ENCODE peak calls at places on chromosomes 1 and 21, in nine cellular contexts. O, X, T, D, U, W, N, V and Z are unnamed samples.

GRCh38 chr1:49104575-49104974 is 327.9 kb upstream of the BEND5 start:
- DNase-seq in O (no peak), X (no peak), T (peak), D (no peak), U (no peak), W (no peak), N (peak), V (no peak), Z (no peak)

GRCh38 chr1:153548722-153549695 is at the start of gene S100A3:
- DNase-seq in O (peak), X (peak), T (peak), D (peak), U (peak), W (peak), N (peak), V (peak), Z (peak)

GRCh38 chr1:175146535-175147213 is 45.9 kb downstream of the KIAA0040 start:
- DNase-seq in O (peak), X (peak), T (peak), D (peak), U (peak), W (peak), N (peak), V (peak), Z (peak)

GRCh38 chr1:46643368-46643775 is 24.8 kb downstream of the ATPAF1 start:
- DNase-seq in O (peak), X (peak), T (peak), D (peak), U (peak), W (peak), N (peak), V (no peak), Z (peak)

GRCh38 chr21:36548866-36549265 is 68.9 kb upstream of the CLDN14 start:
- DNase-seq in O (no peak), X (no peak), T (no peak), D (no peak), U (no peak), W (no peak), N (no peak), V (no peak), Z (no peak)

GRCh38 chr1:111227434-111227833 is at the start of gene CHI3L2:
- DNase-seq in O (peak), X (peak), T (peak), D (no peak), U (no peak), W (peak), N (no peak), V (no peak), Z (peak)

GRCh38 chr1:162016616-162017015 is 7.1 kb downstream of the OLFML2B start:
- DNase-seq in O (no peak), X (no peak), T (peak), D (no peak), U (no peak), W (peak), N (peak), V (no peak), Z (no peak)

GRCh38 chr21:41360072-41360821 is 1.6 kb upstream of the MX2 start:
- DNase-seq in O (peak), X (peak), T (peak), D (no peak), U (peak), W (no peak), N (peak), V (peak), Z (peak)

GRCh38 chr1:235817101-235817725 is 49.5 kb downstream of the LYST start:
- DNase-seq in O (no peak), X (no peak), T (no peak), D (no peak), U (no peak), W (no peak), N (no peak), V (no peak), Z (no peak)

GRCh38 chr1:97190326-97190725 is 468.7 kb downstream of the PTBP2 start:
- DNase-seq in O (peak), X (peak), T (peak), D (peak), U (no peak), W (peak), N (peak), V (no peak), Z (peak)

GRCh38 chr1:24362416-24362815 is 43.3 kb downstream of the GRHL3 start:
- DNase-seq in O (no peak), X (no peak), T (no peak), D (no peak), U (no peak), W (no peak), N (no peak), V (no peak), Z (no peak)

GRCh38 chr1:231678021-231678432 is 51.4 kb downstream of the DISC1 start:
- DNase-seq in O (no peak), X (no peak), T (peak), D (peak), U (no peak), W (no peak), N (peak), V (no peak), Z (peak)

GRCh38 chr1:85229574-85230097 is 28.8 kb upstream of the SYDE2 start:
- DNase-seq in O (no peak), X (no peak), T (no peak), D (no peak), U (peak), W (no peak), N (no peak), V (no peak), Z (no peak)

GRCh38 chr1:111032295-111032897 is 68.7 kb upstream of the LRIF1 start:
- DNase-seq in O (peak), X (peak), T (no peak), D (peak), U (peak), W (peak), N (peak), V (peak), Z (peak)

GRCh38 chr1:59455206-59455605 is 158.3 kb downstream of the FGGY start:
- DNase-seq in O (peak), X (peak), T (peak), D (peak), U (no peak), W (peak), N (peak), V (no peak), Z (no peak)

GRCh38 chr1:39016604-39017171 is 9.5 kb upstream of the NDUFS5 start:
- DNase-seq in O (no peak), X (no peak), T (no peak), D (no peak), U (no peak), W (no peak), N (peak), V (peak), Z (no peak)

GRCh38 chr1:65254320-65255087 is 54.8 kb upstream of the DNAJC6 start:
- DNase-seq in O (peak), X (no peak), T (peak), D (peak), U (peak), W (peak), N (peak), V (peak), Z (peak)

GRCh38 chr1:14443164-14443787 is 155.2 kb upstream of the KAZN start:
- DNase-seq in O (no peak), X (no peak), T (peak), D (peak), U (no peak), W (no peak), N (peak), V (peak), Z (peak)

GRCh38 chr21:44801468-44802395 is at the start of gene UBE2G2:
- DNase-seq in O (peak), X (peak), T (peak), D (peak), U (peak), W (peak), N (peak), V (peak), Z (peak)

GRCh38 chr1:22845536-22845935 is 127.1 kb downstream of the LACTBL1 start:
- DNase-seq in O (no peak), X (no peak), T (no peak), D (no peak), U (no peak), W (no peak), N (no peak), V (no peak), Z (peak)

GRCh38 chr1:202164271-202165037 is 4.1 kb upstream of the PTPN7 start:
- DNase-seq in O (no peak), X (no peak), T (no peak), D (no peak), U (no peak), W (no peak), N (no peak), V (no peak), Z (no peak)

GRCh38 chr1:245810181-245810727 is 655.5 kb downstream of the KIF26B start:
- DNase-seq in O (no peak), X (no peak), T (peak), D (no peak), U (no peak), W (no peak), N (peak), V (peak), Z (no peak)

GRCh38 chr1:39892611-39893595 is 8.8 kb downstream of the MYCL start:
- DNase-seq in O (peak), X (peak), T (peak), D (peak), U (no peak), W (peak), N (peak), V (peak), Z (peak)

DNA sequence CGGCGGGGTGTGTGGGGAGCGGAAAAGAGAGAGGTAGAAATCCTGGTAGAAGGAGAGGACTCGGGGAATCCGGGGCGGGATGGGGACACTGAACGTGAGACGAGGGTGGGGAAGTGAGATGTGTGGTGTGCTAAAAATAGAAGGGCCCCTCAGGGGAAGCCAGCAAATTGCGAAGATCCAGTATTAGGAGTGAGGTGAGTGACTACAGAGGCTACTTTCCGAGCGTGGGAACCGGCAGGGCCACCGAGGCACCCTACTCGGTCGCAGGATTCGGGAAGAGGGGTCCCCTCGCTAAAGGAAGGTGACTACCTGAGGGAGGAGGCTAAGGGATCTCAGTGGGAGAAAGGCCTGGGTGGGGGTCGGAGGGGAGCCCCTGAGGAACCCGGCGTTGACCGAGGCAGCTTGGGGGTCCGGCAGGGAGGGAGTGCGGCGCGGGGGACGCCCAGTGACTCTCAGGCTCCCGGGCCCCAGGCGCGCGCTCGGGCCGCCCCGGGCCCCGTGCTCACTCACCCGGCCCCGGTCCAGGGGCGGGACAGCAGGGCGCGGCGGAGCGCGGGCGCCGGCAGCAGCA is 318 bp downstream of the ALDH4A1 start:
- DNase-seq in O (no peak), X (peak), T (peak), D (no peak), U (no peak), W (no peak), N (peak), V (no peak), Z (no peak)
- H3K4me3 ChIP-seq in O (peak), X (peak), T (peak), D (peak), U (peak), W (peak), N (peak), V (peak), Z (peak)

DNA sequence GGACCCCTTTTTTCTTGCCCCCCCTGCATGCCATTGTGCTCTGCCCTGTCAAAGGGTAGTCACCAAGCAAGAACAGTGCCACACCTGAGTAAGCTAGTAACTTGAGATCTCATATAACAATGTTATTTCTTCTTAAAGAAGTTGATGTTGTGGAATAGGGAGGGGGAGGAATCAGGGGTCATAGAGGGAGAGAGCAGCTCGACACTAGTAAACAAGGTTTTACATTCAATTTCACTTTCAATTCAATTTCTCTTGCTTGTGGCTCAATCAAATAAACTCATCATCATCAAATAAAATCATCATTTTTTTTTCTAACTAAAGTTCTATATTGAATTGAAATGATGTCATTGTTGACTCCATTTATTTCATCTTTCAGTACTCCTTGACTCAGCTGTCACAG is 106.4 kb downstream of the CRB1 start:
- DNase-seq in O (no peak), X (no peak), T (no peak), D (no peak), U (no peak), W (no peak), N (no peak), V (no peak), Z (no peak)
- TF ChIP-seq CTCF in O (no peak), X (no peak), T (no peak), D (no peak), U (no peak), W (no peak), N (no peak), V (no peak), Z (no peak)

GRCh38 chr1:155478270-155478852 is 84.2 kb downstream of the ASH1L start:
- DNase-seq in O (no peak), X (no peak), T (no peak), D (no peak), U (no peak), W (no peak), N (no peak), V (no peak), Z (no peak)
- H3K4me3 ChIP-seq in O (no peak), X (no peak), T (no peak), D (no peak), U (no peak), W (no peak), N (no peak), V (no peak), Z (no peak)

DNA sequence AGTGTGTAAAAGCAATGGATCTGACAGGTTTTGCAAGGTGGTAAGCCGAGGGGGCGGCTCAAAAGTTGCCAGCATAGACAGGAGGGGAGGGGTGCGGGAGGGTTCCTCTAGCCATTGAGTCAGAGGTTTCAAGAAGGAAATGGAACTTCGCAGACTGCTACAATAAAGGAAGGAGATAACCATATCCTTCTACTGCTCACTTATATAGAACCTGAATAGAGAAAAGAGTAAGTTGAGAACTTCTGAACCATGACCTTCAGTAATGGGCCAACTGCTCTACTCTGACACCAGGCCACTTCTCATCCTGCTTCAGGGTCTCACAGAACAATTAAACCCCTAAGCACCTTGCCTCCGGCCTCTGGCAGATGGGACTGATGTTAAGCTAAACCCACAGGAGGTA is 26.3 kb upstream of the BCAR3 start:
- DNase-seq in O (no peak), X (no peak), T (no peak), D (no peak), U (no peak), W (peak), N (no peak), V (no peak), Z (no peak)
- TF ChIP-seq CTCF in O (no peak), X (no peak), T (no peak), D (no peak), U (no peak), W (no peak), N (no peak), V (no peak), Z (no peak)

GRCh38 chr21:37550618-37551405 is 184.2 kb downstream of the DYRK1A start:
- DNase-seq in O (no peak), X (no peak), T (no peak), D (no peak), U (no peak), W (no peak), N (no peak), V (peak), Z (no peak)
- H3K4me3 ChIP-seq in O (no peak), X (no peak), T (no peak), D (no peak), U (no peak), W (no peak), N (no peak), V (no peak), Z (no peak)

GRCh38 chr1:6784560-6785317 is 515 bp upstream of the CAMTA1 start:
- DNase-seq in O (peak), X (peak), T (peak), D (peak), U (peak), W (peak), N (peak), V (peak), Z (peak)

GRCh38 chr1:6783956-6784559 is 1.2 kb upstream of the CAMTA1 start:
- DNase-seq in O (no peak), X (peak), T (no peak), D (peak), U (no peak), W (no peak), N (peak), V (no peak), Z (peak)

GRCh38 chr1:6785318-6785712 is at the start of gene CAMTA1:
- DNase-seq in O (no peak), X (no peak), T (no peak), D (no peak), U (no peak), W (no peak), N (no peak), V (no peak), Z (no peak)

GRCh38 chr1:6783221-6783620 is 2.0 kb upstream of the CAMTA1 start:
- DNase-seq in O (no peak), X (no peak), T (no peak), D (no peak), U (no peak), W (no peak), N (no peak), V (no peak), Z (no peak)

GRCh38 chr1:6785721-6786505 is 659 bp downstream of the CAMTA1 start:
- DNase-seq in O (peak), X (no peak), T (no peak), D (peak), U (peak), W (peak), N (peak), V (peak), Z (peak)
- TF ChIP-seq CTCF in O (no peak), X (peak), T (no peak), D (peak), U (peak), W (no peak), N (peak), V (peak), Z (no peak)

GRCh38 chr1:11237364-11237755 is 25.0 kb downstream of the MTOR start:
- DNase-seq in O (no peak), X (no peak), T (no peak), D (no peak), U (no peak), W (no peak), N (no peak), V (no peak), Z (no peak)
- H3K4me3 ChIP-seq in O (no peak), X (no peak), T (no peak), D (no peak), U (no peak), W (no peak), N (no peak), V (no peak), Z (no peak)

GRCh38 chr1:9719978-9720722 is 68.6 kb downstream of the PIK3CD start:
- DNase-seq in O (no peak), X (no peak), T (no peak), D (no peak), U (no peak), W (no peak), N (no peak), V (peak), Z (no peak)
- TF ChIP-seq CTCF in O (no peak), X (no peak), T (no peak), D (no peak), U (no peak), W (no peak), N (no peak), V (peak), Z (no peak)

GRCh38 chr21:35043549-35043948 is 5.6 kb downstream of the RUNX1 start:
- DNase-seq in O (no peak), X (no peak), T (no peak), D (no peak), U (no peak), W (no peak), N (no peak), V (no peak), Z (no peak)
- H3K4me3 ChIP-seq in O (no peak), X (no peak), T (no peak), D (no peak), U (no peak), W (no peak), N (no peak), V (no peak), Z (no peak)

GRCh38 chr1:240611228-240611618 is 732 bp downstream of the GREM2 start:
- DNase-seq in O (no peak), X (no peak), T (no peak), D (no peak), U (no peak), W (no peak), N (no peak), V (no peak), Z (no peak)

GRCh38 chr1:240609527-240610060 is 2.4 kb downstream of the GREM2 start:
- DNase-seq in O (no peak), X (no peak), T (no peak), D (no peak), U (no peak), W (no peak), N (no peak), V (no peak), Z (no peak)

GRCh38 chr1:240607006-240607405 is 4.9 kb downstream of the GREM2 start:
- DNase-seq in O (no peak), X (no peak), T (no peak), D (no peak), U (peak), W (no peak), N (peak), V (no peak), Z (no peak)

GRCh38 chr1:240611619-240612490 is at the start of gene GREM2:
- DNase-seq in O (peak), X (peak), T (peak), D (peak), U (peak), W (peak), N (peak), V (peak), Z (peak)

GRCh38 chr1:240608707-240609106 is 3.2 kb downstream of the GREM2 start:
- DNase-seq in O (no peak), X (no peak), T (no peak), D (no peak), U (peak), W (peak), N (peak), V (peak), Z (peak)
- TF ChIP-seq CTCF in O (no peak), X (peak), T (peak), D (peak), U (no peak), W (peak), N (peak), V (peak), Z (peak)